ENCODE peak calls at places on chromosome 12, in five cellular contexts. One of them, this sample, is unnamed.
A peak's percentile ranks its signal among the peaks of the same experiment; 100 is the strongest.

GRCh38 chr12:49129332-49130150 is 1.7 kb downstream of the TUBA1B start:
- DNase-seq in HepG2: no peak
- DNase-seq in H1: no peak
- DNase-seq in HCT116: no peak
- DNase-seq in K562: no peak
- DNase-seq in this sample: no peak

GRCh38 chr12:75760481-75761324 is 249.3 kb upstream of the KRR1 start:
- DNase-seq in HepG2: no peak
- DNase-seq in H1: no peak
- DNase-seq in HCT116: no peak
- DNase-seq in K562: no peak
- DNase-seq in this sample: no peak

GRCh38 chr12:53481108-53481442 is 18.2 kb downstream of the MAP3K12 start:
- DNase-seq in HepG2: no peak
- DNase-seq in H1: no peak
- DNase-seq in HCT116: no peak
- DNase-seq in K562: no peak
- DNase-seq in this sample: no peak

GRCh38 chr12:75628916-75629315 is 117.5 kb upstream of the KRR1 start:
- DNase-seq in HepG2: peak; percentile 77
- DNase-seq in H1: no peak
- DNase-seq in HCT116: no peak
- DNase-seq in K562: no peak
- DNase-seq in this sample: no peak

GRCh38 chr12:82818276-82819035 is 131.8 kb downstream of the TMTC2 start:
- DNase-seq in HepG2: no peak
- DNase-seq in H1: no peak
- DNase-seq in HCT116: no peak
- DNase-seq in K562: no peak
- DNase-seq in this sample: no peak

GRCh38 chr12:109725321-109726105 is 11.9 kb downstream of the FAM222A start:
- DNase-seq in HepG2: no peak
- DNase-seq in H1: no peak
- DNase-seq in HCT116: no peak
- DNase-seq in K562: no peak
- DNase-seq in this sample: no peak

GRCh38 chr12:132524405-132524804 is 34.5 kb downstream of the FBRSL1 start:
- DNase-seq in HepG2: no peak
- DNase-seq in H1: no peak
- DNase-seq in HCT116: no peak
- DNase-seq in K562: no peak
- DNase-seq in this sample: peak; percentile 62

GRCh38 chr12:119668315-119668651 is 350 bp downstream of the PRKAB1 start:
- DNase-seq in HepG2: no peak
- DNase-seq in H1: no peak
- DNase-seq in HCT116: no peak
- DNase-seq in K562: no peak
- DNase-seq in this sample: no peak

GRCh38 chr12:132154341-132154761 is 10.1 kb downstream of the NOC4L start:
- DNase-seq in HepG2: peak; percentile 33
- DNase-seq in H1: no peak
- DNase-seq in HCT116: no peak
- DNase-seq in K562: no peak
- DNase-seq in this sample: no peak

GRCh38 chr12:95118788-95119179 is 45.4 kb upstream of the NR2C1 start:
- DNase-seq in HepG2: no peak
- DNase-seq in H1: no peak
- DNase-seq in HCT116: no peak
- DNase-seq in K562: no peak
- DNase-seq in this sample: no peak

GRCh38 chr12:110874781-110875180 is 28.0 kb downstream of the CCDC63 start:
- DNase-seq in HepG2: no peak
- DNase-seq in H1: no peak
- DNase-seq in HCT116: no peak
- DNase-seq in K562: no peak
- DNase-seq in this sample: no peak

GRCh38 chr12:113060336-113060960 is 3.9 kb downstream of the DTX1 start:
- DNase-seq in HepG2: no peak
- DNase-seq in H1: no peak
- DNase-seq in HCT116: no peak
- DNase-seq in K562: no peak
- DNase-seq in this sample: no peak

GRCh38 chr12:121009744-121010143 is 6.5 kb downstream of the C12orf43 start:
- DNase-seq in HepG2: peak; percentile 49
- DNase-seq in H1: no peak
- DNase-seq in HCT116: peak; percentile 54
- DNase-seq in K562: no peak
- DNase-seq in this sample: peak; percentile 84

GRCh38 chr12:11958216-11959091 is 112.3 kb upstream of the BCL2L14 start:
- DNase-seq in HepG2: peak; percentile 8
- DNase-seq in H1: no peak
- DNase-seq in HCT116: no peak
- DNase-seq in K562: no peak
- DNase-seq in this sample: no peak

GRCh38 chr12:22115711-22116110 is 69.7 kb downstream of the CMAS start:
- DNase-seq in HepG2: no peak
- DNase-seq in H1: no peak
- DNase-seq in HCT116: no peak
- DNase-seq in K562: no peak
- DNase-seq in this sample: no peak

GRCh38 chr12:107818984-107819383 is 44.5 kb downstream of the ASCL4 start:
- DNase-seq in HepG2: no peak
- DNase-seq in H1: no peak
- DNase-seq in HCT116: no peak
- DNase-seq in K562: no peak
- DNase-seq in this sample: no peak

GRCh38 chr12:1629338-1630080 is 478 bp downstream of the WNT5B start:
- DNase-seq in HepG2: peak; percentile 32
- DNase-seq in H1: no peak
- DNase-seq in HCT116: no peak
- DNase-seq in K562: no peak
- DNase-seq in this sample: no peak

GRCh38 chr12:89490922-89491321 is 33.7 kb downstream of the GALNT4 start:
- DNase-seq in HepG2: no peak
- DNase-seq in H1: no peak
- DNase-seq in HCT116: no peak
- DNase-seq in K562: no peak
- DNase-seq in this sample: no peak

GRCh38 chr12:79692860-79693605 is 2.3 kb upstream of the PAWR start:
- DNase-seq in HepG2: no peak
- DNase-seq in H1: no peak
- DNase-seq in HCT116: no peak
- DNase-seq in K562: no peak
- DNase-seq in this sample: no peak

GRCh38 chr12:50127546-50127945 is 15.5 kb downstream of the COX14 start:
- DNase-seq in HepG2: no peak
- DNase-seq in H1: no peak
- DNase-seq in HCT116: no peak
- DNase-seq in K562: no peak
- DNase-seq in this sample: no peak

GRCh38 chr12:16939871-16940306 is 333.9 kb upstream of the LMO3 start:
- DNase-seq in HepG2: peak; percentile 80
- DNase-seq in H1: peak; percentile 61
- DNase-seq in HCT116: peak; percentile 78
- DNase-seq in K562: peak; percentile 12
- DNase-seq in this sample: peak; percentile 42

GRCh38 chr12:45674181-45674580 is 55.3 kb upstream of the ARID2 start:
- DNase-seq in HepG2: no peak
- DNase-seq in H1: no peak
- DNase-seq in HCT116: no peak
- DNase-seq in K562: no peak
- DNase-seq in this sample: no peak

GRCh38 chr12:77591959-77592358 is 238.7 kb upstream of the NAV3 start:
- DNase-seq in HepG2: no peak
- DNase-seq in H1: no peak
- DNase-seq in HCT116: no peak
- DNase-seq in K562: no peak
- DNase-seq in this sample: peak; percentile 9

GRCh38 chr12:57242329-57242690 is 8.7 kb downstream of the STAC3 start:
- DNase-seq in HepG2: no peak
- DNase-seq in H1: no peak
- DNase-seq in HCT116: no peak
- DNase-seq in K562: no peak
- DNase-seq in this sample: no peak

GRCh38 chr12:132474237-132474741 is 15.7 kb upstream of the FBRSL1 start:
- DNase-seq in HepG2: no peak
- DNase-seq in H1: no peak
- DNase-seq in HCT116: no peak
- DNase-seq in K562: no peak
- DNase-seq in this sample: no peak

GRCh38 chr12:9673404-9674225 is 4.1 kb downstream of the CLEC2D start:
- DNase-seq in HepG2: peak; percentile 14
- DNase-seq in H1: no peak
- DNase-seq in HCT116: peak; percentile 51
- DNase-seq in K562: peak; percentile 64
- DNase-seq in this sample: no peak

GRCh38 chr12:14768823-14769405 is 34.4 kb downstream of the WBP11 start:
- DNase-seq in HepG2: no peak
- DNase-seq in H1: no peak
- DNase-seq in HCT116: no peak
- DNase-seq in K562: no peak
- DNase-seq in this sample: no peak

GRCh38 chr12:100123316-100124095 is 19.2 kb downstream of the BLTP3B start:
- DNase-seq in HepG2: no peak
- DNase-seq in H1: no peak
- DNase-seq in HCT116: no peak
- DNase-seq in K562: no peak
- DNase-seq in this sample: no peak

GRCh38 chr12:116697305-116698130 is 40.4 kb downstream of the SPRING1 start:
- DNase-seq in HepG2: peak; percentile 57
- DNase-seq in H1: no peak
- DNase-seq in HCT116: peak; percentile 40
- DNase-seq in K562: peak; percentile 71
- DNase-seq in this sample: peak; percentile 92

GRCh38 chr12:49549735-49550710 is 11.2 kb downstream of the KCNH3 start:
- DNase-seq in HepG2: no peak
- DNase-seq in H1: no peak
- DNase-seq in HCT116: no peak
- DNase-seq in K562: no peak
- DNase-seq in this sample: no peak

GRCh38 chr12:130775953-130776856 is 60.1 kb upstream of the RIMBP2 start:
- DNase-seq in HepG2: peak; percentile 97
- DNase-seq in H1: no peak
- DNase-seq in HCT116: peak; percentile 26
- DNase-seq in K562: peak; percentile 33
- DNase-seq in this sample: peak; percentile 73
- TF ChIP-seq JUND in HepG2: no peak
- TF ChIP-seq JUND in H1: peak; percentile 67
- TF ChIP-seq JUND in HCT116: peak; percentile 39
- TF ChIP-seq JUND in K562: no peak
- TF ChIP-seq JUND in this sample: no peak

DNA sequence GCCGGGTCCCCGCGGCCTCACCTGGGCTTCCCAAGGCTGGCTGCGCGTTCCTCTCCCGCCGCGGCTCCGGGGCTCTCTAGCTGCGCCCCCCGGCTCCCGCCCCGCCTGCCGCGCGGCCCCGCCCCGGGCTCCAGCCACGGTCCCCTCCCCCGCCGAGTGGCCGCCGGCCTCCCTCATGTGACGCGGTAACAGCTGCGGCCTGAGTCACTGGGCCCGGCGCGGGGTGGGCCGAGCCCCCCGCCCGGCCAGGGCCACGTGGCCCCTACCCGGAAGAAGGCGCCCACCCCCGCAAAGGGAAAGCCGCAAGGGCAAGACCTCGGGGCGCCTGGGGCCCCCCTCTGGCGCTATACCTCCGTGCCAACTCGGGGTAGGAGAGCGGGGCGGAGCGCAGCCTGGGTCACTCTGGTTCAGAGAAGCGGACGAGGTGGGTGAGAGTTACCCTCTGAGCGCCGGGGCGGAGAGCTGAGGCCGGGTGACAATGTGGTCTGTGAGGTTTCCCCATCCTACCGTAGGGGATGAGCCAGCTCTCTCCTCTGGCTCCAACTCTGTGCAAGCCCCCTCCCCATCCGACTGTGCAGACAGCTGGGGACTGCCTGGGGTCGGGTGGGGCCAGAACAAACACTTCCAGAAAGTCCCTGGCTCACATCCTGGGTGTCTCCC is at the start of gene CD63:
- DNase-seq in HepG2: peak; percentile 56
- DNase-seq in H1: no peak
- DNase-seq in HCT116: no peak
- DNase-seq in K562: peak; percentile 97
- DNase-seq in this sample: peak; percentile 94
- TF ChIP-seq JUND in HepG2: no peak
- TF ChIP-seq JUND in H1: peak; percentile 63
- TF ChIP-seq JUND in HCT116: no peak
- TF ChIP-seq JUND in K562: peak; percentile 82
- TF ChIP-seq JUND in this sample: no peak

GRCh38 chr12:13230500-13230899 is 34.0 kb downstream of the EMP1 start:
- DNase-seq in HepG2: no peak
- DNase-seq in H1: no peak
- DNase-seq in HCT116: no peak
- DNase-seq in K562: no peak
- DNase-seq in this sample: no peak
- TF ChIP-seq JUND in HepG2: no peak
- TF ChIP-seq JUND in H1: no peak
- TF ChIP-seq JUND in HCT116: no peak
- TF ChIP-seq JUND in K562: no peak
- TF ChIP-seq JUND in this sample: no peak

GRCh38 chr12:104569348-104570173 is 112.8 kb downstream of the CHST11 start:
- DNase-seq in HepG2: no peak
- DNase-seq in H1: no peak
- DNase-seq in HCT116: no peak
- DNase-seq in K562: no peak
- DNase-seq in this sample: no peak
- TF ChIP-seq JUND in HepG2: no peak
- TF ChIP-seq JUND in H1: no peak
- TF ChIP-seq JUND in HCT116: no peak
- TF ChIP-seq JUND in K562: no peak
- TF ChIP-seq JUND in this sample: no peak

GRCh38 chr12:91811481-91812287 is 334.0 kb downstream of the BTG1 start:
- DNase-seq in HepG2: peak; percentile 42
- DNase-seq in H1: no peak
- DNase-seq in HCT116: peak; percentile 53
- DNase-seq in K562: peak; percentile 36
- DNase-seq in this sample: peak; percentile 26
- TF ChIP-seq JUND in HepG2: no peak
- TF ChIP-seq JUND in H1: no peak
- TF ChIP-seq JUND in HCT116: no peak
- TF ChIP-seq JUND in K562: no peak
- TF ChIP-seq JUND in this sample: no peak

DNA sequence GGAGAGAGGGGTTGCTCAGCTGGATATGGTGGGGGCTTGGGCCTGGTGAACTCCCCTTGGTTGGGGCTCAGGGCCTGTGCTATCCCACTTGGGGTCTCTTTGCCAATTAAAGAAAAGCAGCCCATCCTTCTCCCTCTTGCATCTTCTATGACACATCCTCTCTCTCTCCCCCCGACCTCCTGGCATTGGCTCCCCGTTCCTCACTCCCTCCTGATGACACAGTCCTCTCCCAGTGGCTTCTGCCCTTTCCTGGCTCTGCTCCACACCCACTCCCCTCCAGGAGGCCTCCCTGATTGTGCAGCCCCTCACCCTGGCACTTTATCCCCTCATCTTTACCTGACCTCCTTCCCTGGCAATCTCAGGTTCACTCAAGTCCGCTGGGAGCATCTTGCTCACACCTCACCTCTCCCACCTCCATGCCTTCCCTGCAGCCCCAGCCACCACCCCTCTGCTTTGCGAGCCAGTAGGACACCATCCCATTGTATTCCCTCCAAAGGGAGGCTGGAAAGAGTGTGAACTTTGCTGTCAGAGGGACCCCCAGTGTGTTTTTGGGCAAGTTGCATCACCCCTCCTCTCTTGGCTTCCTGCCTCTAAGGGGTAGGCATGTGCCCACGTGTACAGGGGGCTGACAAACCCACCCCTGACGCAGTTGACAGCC is 10.7 kb downstream of the KRT80 start:
- DNase-seq in HepG2: no peak
- DNase-seq in H1: no peak
- DNase-seq in HCT116: no peak
- DNase-seq in K562: no peak
- DNase-seq in this sample: no peak
- TF ChIP-seq JUND in HepG2: no peak
- TF ChIP-seq JUND in H1: no peak
- TF ChIP-seq JUND in HCT116: no peak
- TF ChIP-seq JUND in K562: no peak
- TF ChIP-seq JUND in this sample: no peak

This sample was measured in T47D.